ENCODE peak calls at places on chromosomes 1 and 21, in nine cellular contexts. I is H9; J is activated T-cell treated with anti-CD3 and anti-CD28 coated beads for 1 hour; G is uterus; U is colonic mucosa; B is amygdala; S is CD8-positive, alpha-beta T cell; V is stimulated activated CD4-positive, alpha-beta T cell treated with anti-CD3 and anti-CD28 coated beads, Interleukin-1b, Interleukin-23, amount 100 ng/mL, for 4 hours; E is ovary. Q is an unnamed sample.
A peak's percentile ranks its signal among the peaks of the same experiment; 100 is the strongest.

GRCh38 chr1:25447547-25447946 is 16.9 kb downstream of the MACO1 start:
- DNase-seq in E (no peak), S (no peak), I (no peak), B (no peak), V (no peak), J (no peak), G (no peak), U (no peak), Q (peak; percentile 21)

GRCh38 chr1:154869351-154870116 is 547 bp downstream of the KCNN3 start:
- DNase-seq in G (peak; percentile 77), S (no peak), J (no peak), U (peak; percentile 43), B (peak; percentile 53), E (peak; percentile 50), I (no peak), V (no peak), Q (no peak)

GRCh38 chr1:93056214-93056613 is 22.9 kb upstream of the MTF2 start:
- DNase-seq in G (no peak), V (no peak), B (no peak), U (no peak), S (no peak), E (no peak), I (peak; percentile 47), J (no peak), Q (no peak)

GRCh38 chr21:46206163-46207005 is 22.1 kb upstream of the SPATC1L start:
- DNase-seq in U (no peak), E (no peak), I (no peak), G (no peak), B (no peak), V (no peak), S (no peak), J (no peak), Q (no peak)

GRCh38 chr1:205283270-205284147 is 38.0 kb downstream of the NUAK2 start:
- DNase-seq in I (no peak), E (no peak), V (no peak), B (no peak), J (no peak), S (no peak), G (no peak), U (no peak), Q (no peak)

GRCh38 chr1:151164732-151165280 is 896 bp downstream of the LYSMD1 start:
- DNase-seq in V (no peak), I (no peak), G (no peak), B (no peak), J (no peak), U (no peak), S (no peak), E (peak; percentile 61), Q (no peak)

GRCh38 chr1:46611691-46612221 is 4.9 kb downstream of the MOB3C start:
- DNase-seq in I (peak; percentile 42), S (no peak), G (no peak), U (no peak), E (no peak), V (no peak), J (no peak), B (no peak), Q (no peak)

GRCh38 chr1:226548281-226549093 is at the start of gene STUM:
- DNase-seq in V (no peak), U (peak; percentile 52), G (no peak), J (no peak), I (peak; percentile 73), B (peak; percentile 29), S (no peak), E (peak; percentile 23), Q (no peak)

GRCh38 chr1:164706596-164706995 is 147.6 kb downstream of the PBX1 start:
- DNase-seq in E (no peak), V (no peak), U (peak; percentile 34), B (no peak), G (no peak), S (no peak), I (no peak), J (no peak), Q (no peak)

GRCh38 chr21:32426592-32427051 is 14.1 kb downstream of the EVA1C start:
- DNase-seq in B (peak; percentile 19), V (no peak), E (no peak), J (no peak), U (no peak), S (no peak), G (no peak), I (no peak), Q (no peak)

GRCh38 chr1:16122916-16123315 is 33.0 kb downstream of the EPHA2 start:
- DNase-seq in I (peak; percentile 23), S (peak; percentile 63), J (peak; percentile 7), E (no peak), G (peak; percentile 88), U (no peak), B (no peak), V (peak; percentile 5), Q (no peak)

GRCh38 chr1:59077739-59078503 is 219.0 kb upstream of the FGGY start:
- DNase-seq in V (no peak), U (no peak), I (peak; percentile 74), J (no peak), B (no peak), G (no peak), E (no peak), S (no peak), Q (no peak)

GRCh38 chr1:47963568-47963973 is 33.6 kb downstream of the TRABD2B start:
- DNase-seq in E (no peak), G (no peak), I (no peak), J (no peak), B (no peak), S (no peak), V (no peak), U (no peak), Q (no peak)

GRCh38 chr21:39319814-39320332 is 6.4 kb upstream of the BRWD1 start:
- DNase-seq in I (no peak), U (no peak), G (no peak), B (no peak), V (no peak), J (no peak), E (no peak), S (no peak), Q (no peak)

GRCh38 chr1:159977364-159978106 is 23.5 kb upstream of the SLAMF9 start:
- DNase-seq in U (no peak), I (no peak), V (no peak), E (no peak), J (no peak), S (no peak), B (no peak), G (no peak), Q (no peak)

GRCh38 chr1:21436488-21437340 is 3.2 kb upstream of the NBPF3 start:
- DNase-seq in B (no peak), V (no peak), G (no peak), S (no peak), J (no peak), U (peak; percentile 66), E (no peak), I (peak; percentile 80), Q (no peak)

GRCh38 chr1:205715628-205716027 is 34.4 kb downstream of the NUCKS1 start:
- DNase-seq in E (no peak), B (no peak), I (no peak), S (no peak), G (no peak), V (no peak), U (no peak), J (no peak), Q (no peak)

GRCh38 chr21:40143822-40144525 is 276.7 kb downstream of the PCP4 start:
- DNase-seq in I (peak; percentile 49), U (peak; percentile 43), V (peak; percentile 7), E (no peak), S (no peak), J (peak; percentile 6), G (peak; percentile 32), B (no peak), Q (peak; percentile 10)

GRCh38 chr1:225888898-225889690 is at the start of gene LEFTY1:
- DNase-seq in G (no peak), E (peak; percentile 49), B (no peak), S (no peak), V (no peak), J (no peak), U (peak; percentile 83), I (peak; percentile 84), Q (no peak)

GRCh38 chr1:60571811-60572210 is 498.2 kb upstream of the C1orf87 start:
- DNase-seq in S (no peak), U (no peak), G (no peak), J (no peak), E (no peak), I (no peak), B (no peak), V (no peak), Q (no peak)

GRCh38 chr1:48018799-48019198 is 21.6 kb upstream of the TRABD2B start:
- DNase-seq in U (no peak), V (no peak), J (no peak), I (peak; percentile 15), B (no peak), E (no peak), G (no peak), S (no peak), Q (no peak)

GRCh38 chr1:150567341-150567716 is 12.1 kb downstream of the MCL1 start:
- DNase-seq in J (no peak), E (no peak), S (peak; percentile 65), G (peak; percentile 31), V (no peak), B (no peak), I (peak; percentile 31), U (no peak), Q (peak; percentile 75)

GRCh38 chr1:180535418-180535999 is 23.3 kb upstream of the OVAAL start:
- DNase-seq in S (no peak), G (no peak), U (no peak), I (no peak), E (no peak), V (no peak), J (no peak), B (no peak), Q (no peak)

Q was measured in activated T-helper 2 cell treated with anti-CD3 and anti-CD28 coated beads, Interferon-gamma antibody, Interleukin-2, Interleukin-4, amounts not matched to agents 10 μg/mL and 5 μg/mL and 100 μg/mL, durations not matched to agents 14 hours and 24 hours and 36 hours.